ENCODE peak calls at places on chromosomes 4 and X, in five cellular contexts. Y, E, J, A and F are unnamed samples.

GRCh38 chr4:55598641-55599040 is 6.6 kb upstream of the PDCL2 start:
- DNase-seq in A (no peak), Y (no peak), E (no peak), J (no peak), F (no peak)

GRCh38 chr4:20408596-20408995 is 156.9 kb downstream of the SLIT2 start:
- DNase-seq in Y (no peak), A (no peak), J (no peak), E (peak; percentile 32), F (no peak)

GRCh38 chr4:139975830-139976272 is 178.1 kb downstream of the MAML3 start:
- DNase-seq in A (peak; percentile 48), J (no peak), E (peak; percentile 88), Y (no peak), F (peak; percentile 68)

GRCh38 chr4:8330821-8331566 is 61.4 kb downstream of the HTRA3 start:
- DNase-seq in A (no peak), Y (no peak), E (peak; percentile 54), J (no peak), F (no peak)

GRCh38 chrX:29143756-29144155 is 556.5 kb downstream of the IL1RAPL1 start:
- DNase-seq in E (peak; percentile 79), Y (no peak), J (no peak), A (no peak), F (peak; percentile 4)

GRCh38 chr4:3635090-3635820 is 103.0 kb upstream of the LRPAP1 start:
- DNase-seq in Y (no peak), A (no peak), E (no peak), J (no peak), F (no peak)

GRCh38 chrX:74423289-74423985 is 2.1 kb downstream of the SLC16A2 start:
- DNase-seq in Y (no peak), J (no peak), A (no peak), E (no peak), F (no peak)

GRCh38 chrX:154378059-154378798 is 866 bp upstream of the EMD start:
- DNase-seq in A (no peak), J (no peak), E (peak; percentile 54), Y (no peak), F (peak; percentile 70)

GRCh38 chrX:109774706-109775105 is 41.6 kb upstream of the ACSL4 start:
- DNase-seq in Y (peak; percentile 58), E (peak; percentile 84), J (no peak), A (peak; percentile 64), F (no peak)

GRCh38 chr4:7412586-7412975 is 22.1 kb downstream of the PSAPL1 start:
- DNase-seq in E (no peak), J (no peak), A (no peak), Y (no peak), F (no peak)

GRCh38 chrX:136214551-136214950 is 36.6 kb downstream of the MAP7D3 start:
- DNase-seq in A (no peak), E (peak; percentile 74), Y (no peak), J (peak; percentile 30), F (peak; percentile 67)

GRCh38 chr4:184250795-184251679 is 33.4 kb upstream of the ENPP6 start:
- DNase-seq in J (peak; percentile 23), Y (peak; percentile 61), E (peak; percentile 70), A (no peak), F (peak; percentile 49)

GRCh38 chr4:8082517-8083055 is 76.0 kb downstream of the ABLIM2 start:
- DNase-seq in E (no peak), J (no peak), A (no peak), Y (no peak), F (peak; percentile 83)

GRCh38 chrX:35809816-35810215 is 11.7 kb downstream of the MAGEB16 start:
- DNase-seq in Y (no peak), E (no peak), J (no peak), A (no peak), F (no peak)

GRCh38 chr4:26171953-26172352 is 148.9 kb upstream of the RBPJ start:
- DNase-seq in Y (no peak), E (peak; percentile 81), J (no peak), A (no peak), F (no peak)

GRCh38 chr4:113968473-113968872 is 11.0 kb downstream of the ARSJ start:
- DNase-seq in Y (no peak), J (no peak), E (peak; percentile 67), A (no peak), F (no peak)

GRCh38 chr4:80058740-80059139 is 14.3 kb downstream of the ANTXR2 start:
- DNase-seq in Y (peak; percentile 54), J (no peak), A (peak; percentile 83), E (no peak), F (no peak)

GRCh38 chrX:42778096-42778495 is at the start of gene PPP1R2C:
- DNase-seq in E (no peak), A (no peak), J (no peak), Y (no peak), F (no peak)

GRCh38 chr4:114076865-114077264 is 97.4 kb upstream of the ARSJ start:
- DNase-seq in J (no peak), E (peak; percentile 27), A (no peak), Y (no peak), F (peak; percentile 83)

GRCh38 chrX:11113731-11114130 is 2.6 kb downstream of the HCCS start:
- DNase-seq in J (no peak), A (no peak), Y (no peak), E (peak; percentile 3), F (peak; percentile 41)

GRCh38 chr4:153261922-153262321 is 57.7 kb downstream of the TRIM2 start:
- DNase-seq in Y (no peak), A (no peak), J (no peak), E (no peak), F (no peak)

GRCh38 chr4:68129793-68130192 is at the start of gene TMPRSS11F:
- DNase-seq in J (no peak), Y (no peak), A (no peak), E (no peak), F (no peak)

GRCh38 chr4:98546910-98547544 is 111.4 kb downstream of the TSPAN5 start:
- DNase-seq in Y (no peak), A (no peak), E (peak; percentile 82), J (peak; percentile 10), F (peak; percentile 59)

GRCh38 chrX:81259714-81260395 is 58.0 kb downstream of the SH3BGRL start:
- DNase-seq in J (no peak), A (no peak), E (peak; percentile 40), Y (no peak), F (no peak)